ENCODE peak calls at places on chromosomes 2 and 18, in five cellular contexts. U, Z, T, Y and V are unnamed samples.

GRCh38 chr2:170878505-170878904 is 50.5 kb upstream of the GORASP2 start:
- DNase-seq in U (no peak), Z (no peak), T (no peak), Y (no peak), V (no peak)

GRCh38 chr2:169221745-169222369 is 140.5 kb downstream of the LRP2 start:
- DNase-seq in U (no peak), Z (no peak), T (peak; percentile 68), Y (no peak), V (peak; percentile 2)

GRCh38 chr2:149561309-149561926 is 26.2 kb downstream of the MMADHC start:
- DNase-seq in U (peak; percentile 28), Z (no peak), T (peak; percentile 60), Y (no peak), V (no peak)

GRCh38 chr18:37253424-37254255 is 312.0 kb downstream of the CELF4 start:
- DNase-seq in U (no peak), Z (peak; percentile 78), T (no peak), Y (no peak), V (no peak)

GRCh38 chr2:122112633-122113032 is 357.2 kb downstream of the TSN start:
- DNase-seq in U (no peak), Z (no peak), T (no peak), Y (no peak), V (no peak)

GRCh38 chr2:239979243-239980023 is 45.7 kb downstream of the NDUFA10 start:
- DNase-seq in U (no peak), Z (peak; percentile 68), T (peak; percentile 78), Y (no peak), V (no peak)

GRCh38 chr2:176085861-176086771 is 2.4 kb upstream of the EVX2 start:
- DNase-seq in U (no peak), Z (peak; percentile 73), T (peak; percentile 80), Y (peak; percentile 61), V (no peak)

GRCh38 chr2:18284331-18284730 is 276.1 kb downstream of the RDH14 start:
- DNase-seq in U (no peak), Z (no peak), T (no peak), Y (no peak), V (no peak)

GRCh38 chr2:108565778-108566375 is 31.6 kb downstream of the LIMS1 start:
- DNase-seq in U (no peak), Z (no peak), T (no peak), Y (no peak), V (no peak)

GRCh38 chr2:85971369-85971768 is 82.6 kb upstream of the ST3GAL5 start:
- DNase-seq in U (no peak), Z (no peak), T (no peak), Y (no peak), V (no peak)

GRCh38 chr2:40168032-40168431 is 283.9 kb downstream of the SLC8A1 start:
- DNase-seq in U (no peak), Z (no peak), T (no peak), Y (peak; percentile 68), V (no peak)

GRCh38 chr2:71879509-71880184 is 268.0 kb downstream of the CYP26B1 start:
- DNase-seq in U (no peak), Z (no peak), T (no peak), Y (peak; percentile 37), V (no peak)

GRCh38 chr2:14540003-14540402 is 92.5 kb upstream of the LRATD1 start:
- DNase-seq in U (no peak), Z (no peak), T (no peak), Y (no peak), V (no peak)

GRCh38 chr2:110770696-110771425 is 38.5 kb downstream of the ACOXL start:
- DNase-seq in U (peak; percentile 44), Z (no peak), T (no peak), Y (no peak), V (no peak)

GRCh38 chr2:32678825-32679224 is 51.0 kb downstream of the TTC27 start:
- DNase-seq in U (no peak), Z (no peak), T (no peak), Y (no peak), V (peak; percentile 7)

GRCh38 chr2:98868548-98869271 is 67.3 kb downstream of the CRACDL start:
- DNase-seq in U (no peak), Z (no peak), T (no peak), Y (no peak), V (no peak)

GRCh38 chr2:98946875-98947274 is 10.8 kb upstream of the CRACDL start:
- DNase-seq in U (no peak), Z (no peak), T (no peak), Y (no peak), V (no peak)

GRCh38 chr2:173286153-173286809 is 68.4 kb upstream of the CDCA7 start:
- DNase-seq in U (no peak), Z (no peak), T (peak; percentile 54), Y (no peak), V (no peak)

GRCh38 chr2:42977236-42978174 is 185.1 kb upstream of the HAAO start:
- DNase-seq in U (peak; percentile 34), Z (no peak), T (peak; percentile 73), Y (peak; percentile 49), V (no peak)

GRCh38 chr2:9474361-9475117 is at the start of gene IAH1:
- DNase-seq in U (peak; percentile 39), Z (peak; percentile 54), T (peak; percentile 31), Y (peak; percentile 84), V (peak; percentile 70)
- TF ChIP-seq POLR2A in U (peak; percentile 63), Z (no peak), T (no peak), Y (peak; percentile 53), V (peak; percentile 81)

GRCh38 chr18:3603460-3604259 is 153.7 kb downstream of the TGIF1 start:
- DNase-seq in U (peak; percentile 53), Z (no peak), T (peak; percentile 85), Y (no peak), V (no peak)
- TF ChIP-seq POLR2A in U (peak; percentile 41), Z (peak; percentile 92), T (no peak), Y (peak; percentile 30), V (no peak)

GRCh38 chr2:233566141-233566956 is at the start of gene USP40:
- DNase-seq in U (peak; percentile 85), Z (peak; percentile 87), T (peak; percentile 90), Y (peak; percentile 90), V (peak; percentile 60)
- TF ChIP-seq POLR2A in U (peak; percentile 74), Z (peak; percentile 87), T (peak; percentile 62), Y (peak; percentile 76), V (peak; percentile 82)

GRCh38 chr2:6772366-6772710 is 93.4 kb downstream of the CMPK2 start:
- DNase-seq in U (no peak), Z (peak; percentile 52), T (peak; percentile 20), Y (no peak), V (no peak)

GRCh38 chr2:6773694-6774044 is 92.0 kb downstream of the CMPK2 start:
- DNase-seq in U (no peak), Z (no peak), T (no peak), Y (no peak), V (no peak)

GRCh38 chr2:6771539-6772365 is 94.0 kb downstream of the CMPK2 start:
- DNase-seq in U (no peak), Z (no peak), T (no peak), Y (no peak), V (no peak)

GRCh38 chr2:6776125-6776524 is 89.6 kb downstream of the CMPK2 start:
- DNase-seq in U (no peak), Z (no peak), T (no peak), Y (no peak), V (no peak)

GRCh38 chr2:6773007-6773693 is 92.6 kb downstream of the CMPK2 start:
- DNase-seq in U (peak; percentile 31), Z (peak; percentile 99), T (peak; percentile 59), Y (peak; percentile 70), V (peak; percentile 59)
- TF ChIP-seq POLR2A in U (no peak), Z (no peak), T (no peak), Y (no peak), V (no peak)